ENCODE peak calls at places on chromosome 21, in ten cellular contexts. M, J, U, V, X, E, L, K, C and W are unnamed samples.

GRCh38 chr21:28704746-28705145 is 287.9 kb downstream of the LTN1 start:
- DNase-seq in M (no peak), J (no peak), U (no peak), V (no peak), X (no peak), E (no peak), L (peak), K (no peak), C (no peak), W (no peak)

GRCh38 chr21:32360401-32360981 is 32.3 kb downstream of the URB1 start:
- DNase-seq in M (no peak), J (no peak), U (no peak), V (no peak), X (no peak), E (peak), L (peak), K (no peak), C (no peak), W (no peak)

GRCh38 chr21:17925000-17925610 is 105.9 kb upstream of the C21orf91 start:
- DNase-seq in M (peak), J (peak), U (peak), V (peak), X (no peak), E (peak), L (no peak), K (peak), C (peak), W (no peak)

GRCh38 chr21:36976882-36977651 is 10.6 kb upstream of the HLCS start:
- DNase-seq in M (peak), J (no peak), U (peak), V (no peak), X (no peak), E (peak), L (no peak), K (peak), C (peak), W (no peak)

GRCh38 chr21:41845310-41846032 is 33.7 kb downstream of the PRDM15 start:
- DNase-seq in M (no peak), J (no peak), U (no peak), V (no peak), X (no peak), E (no peak), L (no peak), K (no peak), C (no peak), W (no peak)

GRCh38 chr21:16047857-16048256 is 318.1 kb downstream of the USP25 start:
- DNase-seq in M (no peak), J (no peak), U (no peak), V (no peak), X (no peak), E (no peak), L (no peak), K (no peak), C (no peak), W (no peak)

GRCh38 chr21:25331286-25331685 is 276.0 kb downstream of the MRPL39 start:
- DNase-seq in M (no peak), J (no peak), U (no peak), V (no peak), X (no peak), E (no peak), L (no peak), K (no peak), C (no peak), W (no peak)

GRCh38 chr21:17128132-17128531 is 384.7 kb upstream of the CXADR start:
- DNase-seq in M (no peak), J (no peak), U (no peak), V (no peak), X (no peak), E (no peak), L (no peak), K (no peak), C (no peak), W (no peak)

GRCh38 chr21:35923971-35924370 is 136.4 kb downstream of the SETD4 start:
- DNase-seq in M (no peak), J (no peak), U (no peak), V (no peak), X (no peak), E (no peak), L (no peak), K (no peak), C (no peak), W (no peak)

GRCh38 chr21:28480091-28480869 is 512.4 kb downstream of the LTN1 start:
- DNase-seq in M (no peak), J (no peak), U (no peak), V (no peak), X (no peak), E (no peak), L (no peak), K (no peak), C (no peak), W (no peak)

GRCh38 chr21:17371470-17371869 is 141.4 kb upstream of the CXADR start:
- DNase-seq in M (peak), J (no peak), U (no peak), V (no peak), X (no peak), E (peak), L (no peak), K (peak), C (no peak), W (no peak)

GRCh38 chr21:45222001-45222400 is 65.7 kb downstream of the POFUT2 start:
- DNase-seq in M (no peak), J (no peak), U (no peak), V (no peak), X (no peak), E (no peak), L (no peak), K (no peak), C (no peak), W (no peak)

GRCh38 chr21:26007911-26008579 is 162.5 kb downstream of the APP start:
- DNase-seq in M (no peak), J (no peak), U (peak), V (no peak), X (no peak), E (peak), L (no peak), K (no peak), C (no peak), W (no peak)

GRCh38 chr21:15003463-15004135 is 61.2 kb downstream of the NRIP1 start:
- DNase-seq in M (no peak), J (no peak), U (no peak), V (no peak), X (no peak), E (peak), L (no peak), K (no peak), C (no peak), W (no peak)

GRCh38 chr21:35575280-35575915 is 484.9 kb downstream of the SETD4 start:
- DNase-seq in M (no peak), J (no peak), U (no peak), V (no peak), X (no peak), E (no peak), L (no peak), K (no peak), C (no peak), W (no peak)

GRCh38 chr21:15057290-15057689 is 7.5 kb downstream of the NRIP1 start:
- DNase-seq in M (no peak), J (no peak), U (no peak), V (no peak), X (no peak), E (peak), L (no peak), K (no peak), C (no peak), W (no peak)

GRCh38 chr21:42499430-42500106 is 3.5 kb upstream of the RSPH1 start:
- DNase-seq in M (no peak), J (no peak), U (no peak), V (no peak), X (no peak), E (no peak), L (no peak), K (no peak), C (no peak), W (peak)

GRCh38 chr21:44793269-44794030 is 8.2 kb downstream of the UBE2G2 start:
- DNase-seq in M (peak), J (no peak), U (peak), V (no peak), X (no peak), E (peak), L (no peak), K (no peak), C (peak), W (no peak)

GRCh38 chr21:32484706-32485380 is 72.3 kb downstream of the EVA1C start:
- DNase-seq in M (no peak), J (peak), U (peak), V (no peak), X (no peak), E (no peak), L (peak), K (no peak), C (no peak), W (no peak)

GRCh38 chr21:29125199-29125598 is 5.2 kb upstream of the MAP3K7CL start:
- DNase-seq in M (no peak), J (no peak), U (no peak), V (no peak), X (no peak), E (no peak), L (no peak), K (no peak), C (peak), W (no peak)